ENCODE peak calls at places on chromosomes 5 and 9, in nine cellular contexts. W, G, R, V, T, M, Z, C and I are unnamed samples.

GRCh38 chr9:133514475-133515239 is 10.1 kb downstream of the MYMK start:
- DNase-seq in R (no peak), Z (no peak), G (no peak), T (no peak), V (no peak), W (no peak), C (no peak), M (no peak), I (no peak)

GRCh38 chr5:126450388-126450787 is 27.2 kb downstream of the GRAMD2B start:
- DNase-seq in T (no peak), M (peak; percentile 29), W (no peak), G (no peak), Z (no peak), C (no peak), V (no peak), R (no peak), I (no peak)

GRCh38 chr5:11269515-11269914 is 508.5 kb upstream of the DAP start:
- DNase-seq in T (no peak), V (no peak), R (no peak), Z (no peak), G (no peak), C (no peak), W (no peak), M (no peak), I (no peak)

GRCh38 chr5:82561786-82562185 is 283.6 kb upstream of the RPS23 start:
- DNase-seq in G (no peak), C (peak; percentile 25), M (no peak), W (no peak), V (no peak), T (no peak), R (no peak), Z (no peak), I (no peak)

GRCh38 chr5:14762568-14763216 is 98.2 kb downstream of the OTULIN start:
- DNase-seq in M (no peak), R (no peak), W (no peak), Z (no peak), T (no peak), G (no peak), C (no peak), V (no peak), I (no peak)

GRCh38 chr5:40066616-40067015 is 613.1 kb upstream of the PTGER4 start:
- DNase-seq in W (no peak), V (no peak), T (no peak), G (no peak), R (no peak), M (no peak), Z (no peak), C (no peak), I (no peak)

GRCh38 chr5:103523319-103523718 is 39.3 kb downstream of the NUDT12 start:
- DNase-seq in C (no peak), T (no peak), R (no peak), V (peak; percentile 87), Z (no peak), G (no peak), M (no peak), W (no peak), I (no peak)

GRCh38 chr9:38287420-38287985 is 105.0 kb upstream of the ALDH1B1 start:
- DNase-seq in Z (no peak), M (no peak), T (no peak), R (no peak), C (no peak), V (no peak), G (peak; percentile 66), W (no peak), I (peak; percentile 51)

GRCh38 chr5:177504086-177505056 is 5.3 kb downstream of the DOK3 start:
- DNase-seq in C (no peak), G (no peak), R (no peak), V (no peak), T (no peak), Z (no peak), W (no peak), M (no peak), I (no peak)

GRCh38 chr5:56595561-56595960 is 219.8 kb upstream of the MAP3K1 start:
- DNase-seq in M (no peak), C (no peak), V (no peak), W (peak; percentile 33), Z (no peak), G (no peak), R (no peak), T (no peak), I (no peak)

GRCh38 chr9:121625590-121625989 is 25.8 kb upstream of the DAB2IP start:
- DNase-seq in V (no peak), Z (no peak), W (no peak), G (no peak), C (no peak), T (no peak), R (no peak), M (no peak), I (no peak)

GRCh38 chr5:135326296-135327240 is 72.5 kb downstream of the MACROH2A1 start:
- DNase-seq in C (no peak), W (no peak), T (peak; percentile 59), V (no peak), Z (peak; percentile 28), G (no peak), R (no peak), M (no peak), I (no peak)

GRCh38 chr5:139593716-139594319 is 32.7 kb downstream of the UBE2D2 start:
- DNase-seq in V (no peak), W (peak; percentile 42), G (no peak), T (no peak), R (no peak), M (no peak), C (peak; percentile 21), Z (no peak), I (no peak)

GRCh38 chr5:146109379-146109778 is 4.0 kb upstream of the PLAC8L1 start:
- DNase-seq in V (no peak), R (no peak), C (no peak), T (no peak), W (no peak), M (no peak), Z (no peak), G (no peak), I (no peak)

GRCh38 chr5:57412010-57412409 is 70.6 kb downstream of the ACTBL2 start:
- DNase-seq in R (no peak), C (peak; percentile 96), V (no peak), Z (no peak), G (no peak), M (no peak), W (peak; percentile 64), T (no peak), I (no peak)

GRCh38 chr5:53041071-53041692 is 52.0 kb downstream of the ITGA2 start:
- DNase-seq in W (peak; percentile 43), C (peak; percentile 56), R (no peak), T (no peak), V (no peak), G (no peak), Z (no peak), M (no peak), I (no peak)

GRCh38 chr5:178793156-178793555 is 62.7 kb upstream of the ZNF354A start:
- DNase-seq in M (no peak), Z (peak; percentile 51), G (no peak), W (no peak), R (no peak), C (no peak), V (peak; percentile 26), T (peak; percentile 91), I (no peak)

GRCh38 chr5:171757853-171758535 is 27.6 kb upstream of the SMIM23 start:
- DNase-seq in C (peak; percentile 96), W (peak; percentile 89), Z (no peak), G (no peak), M (no peak), R (no peak), V (no peak), T (no peak), I (no peak)

GRCh38 chr5:38189031-38189632 is 69.2 kb upstream of the EGFLAM start:
- DNase-seq in V (no peak), M (no peak), C (no peak), R (no peak), W (no peak), T (peak; percentile 56), G (no peak), Z (peak; percentile 64), I (no peak)

GRCh38 chr5:16582081-16582480 is 34.7 kb downstream of the RETREG1 start:
- DNase-seq in T (no peak), V (no peak), Z (no peak), C (no peak), W (no peak), M (no peak), G (no peak), R (no peak), I (no peak)

GRCh38 chr9:109787735-109788134 is 7.7 kb downstream of the PALM2AKAP2 start:
- DNase-seq in Z (no peak), V (no peak), C (no peak), G (no peak), M (no peak), T (no peak), W (no peak), R (no peak), I (no peak)

GRCh38 chr9:98873535-98874432 is 66.3 kb downstream of the GALNT12 start:
- DNase-seq in Z (no peak), M (no peak), V (no peak), C (peak; percentile 85), W (peak; percentile 31), R (no peak), T (no peak), G (no peak), I (no peak)

DNA sequence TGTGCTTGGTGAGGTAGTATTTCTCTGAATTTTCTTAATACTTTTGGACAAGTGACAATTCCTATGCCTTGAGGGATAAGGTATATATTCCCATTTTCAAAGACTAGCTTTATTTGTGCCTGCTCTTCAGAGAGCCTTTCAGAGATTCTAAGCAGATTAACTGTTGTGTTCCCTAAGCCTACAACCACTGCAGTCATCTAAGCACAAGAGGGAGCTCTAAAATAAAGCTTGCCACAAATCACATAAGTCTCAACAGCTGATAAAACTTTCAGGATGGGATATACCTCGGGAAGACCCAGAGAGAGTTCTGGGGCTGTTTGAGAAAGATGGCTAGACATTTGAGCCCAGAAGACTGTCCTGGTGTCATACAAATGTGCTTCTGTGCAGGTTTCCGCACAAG is 157.3 kb downstream of the CYLC2 start:
- DNase-seq in M (no peak), W (no peak), R (no peak), C (no peak), T (no peak), G (no peak), V (no peak), Z (no peak), I (no peak)
- TF ChIP-seq CTCF in M (no peak), W (no peak), R (no peak), C (no peak), T (peak; percentile 66), G (no peak), V (no peak), Z (no peak), I (no peak)

GRCh38 chr5:113806250-113806649 is 292.8 kb downstream of the YTHDC2 start:
- DNase-seq in R (no peak), T (peak; percentile 51), M (no peak), W (peak; percentile 28), G (no peak), Z (no peak), C (peak; percentile 45), V (no peak), I (no peak)
- TF ChIP-seq CTCF in R (peak; percentile 36), T (peak; percentile 82), M (peak; percentile 1), W (peak; percentile 51), G (peak; percentile 63), Z (peak; percentile 45), C (peak; percentile 42), V (no peak), I (peak; percentile 68)

GRCh38 chr5:132655821-132656773 is 1.9 kb upstream of the IL13 start:
- DNase-seq in G (peak; percentile 82), W (peak; percentile 21), V (peak; percentile 16), M (no peak), T (peak; percentile 74), Z (peak; percentile 63), R (no peak), C (peak; percentile 19), I (peak; percentile 70)
- TF ChIP-seq CTCF in G (peak; percentile 32), W (peak; percentile 28), V (no peak), M (no peak), T (no peak), Z (peak; percentile 6), R (no peak), C (no peak), I (no peak)

GRCh38 chr9:127634698-127635097 is 22.6 kb downstream of the STXBP1 start:
- DNase-seq in M (no peak), V (no peak), Z (no peak), W (no peak), C (no peak), R (no peak), T (peak; percentile 64), G (no peak), I (no peak)
- TF ChIP-seq CTCF in M (no peak), V (no peak), Z (no peak), W (no peak), C (no peak), R (no peak), T (peak; percentile 53), G (no peak), I (no peak)